ENCODE peak calls at places on chromosomes 13 and 19, in eight cellular contexts. J, Y, H, K, R, T, S and G are unnamed samples.
A peak's percentile ranks its signal among the peaks of the same experiment; 100 is the strongest.

GRCh38 chr13:69856331-69856730 is 251.3 kb upstream of the ATXN8OS start:
- DNase-seq in R (no peak), J (no peak), Y (no peak), H (no peak), K (no peak), T (no peak), S (no peak), G (no peak)

GRCh38 chr19:29806098-29806866 is 5.5 kb upstream of the CCNE1 start:
- DNase-seq in K (peak; percentile 26), J (peak; percentile 89), R (no peak), Y (no peak), T (peak; percentile 92), H (no peak), S (no peak), G (no peak)

GRCh38 chr13:70310720-70311119 is 202.5 kb upstream of the KLHL1 start:
- DNase-seq in S (no peak), K (peak; percentile 53), R (no peak), H (peak; percentile 4), T (no peak), Y (no peak), J (peak; percentile 23), G (no peak)

GRCh38 chr19:48975947-48976847 is 11.1 kb downstream of the FTL start:
- DNase-seq in K (peak; percentile 56), T (no peak), S (no peak), R (no peak), J (no peak), Y (no peak), H (no peak), G (no peak)

GRCh38 chr19:49688531-49689132 is 762 bp upstream of the ADM5 start:
- DNase-seq in Y (no peak), H (no peak), T (no peak), S (no peak), K (no peak), J (no peak), R (no peak), G (no peak)

GRCh38 chr13:32911506-32911905 is 104.7 kb upstream of the KL start:
- DNase-seq in S (no peak), K (peak; percentile 66), H (peak; percentile 18), Y (no peak), J (peak; percentile 57), R (peak; percentile 35), T (no peak), G (no peak)

GRCh38 chr13:29266743-29267142 is 328.7 kb downstream of the SLC7A1 start:
- DNase-seq in T (no peak), H (no peak), K (no peak), S (no peak), J (no peak), R (no peak), Y (no peak), G (no peak)

GRCh38 chr13:37446503-37446902 is 152.1 kb downstream of the POSTN start:
- DNase-seq in R (no peak), S (no peak), Y (no peak), T (no peak), K (no peak), J (no peak), H (peak; percentile 10), G (peak; percentile 88)

GRCh38 chr13:35016362-35017148 is 74.5 kb downstream of the NBEA start:
- DNase-seq in R (no peak), J (no peak), T (no peak), H (no peak), Y (no peak), S (no peak), K (no peak), G (no peak)

GRCh38 chr13:26967119-26968038 is 204.2 kb downstream of the USP12 start:
- DNase-seq in K (no peak), J (no peak), R (no peak), H (no peak), S (no peak), T (no peak), Y (peak; percentile 42), G (no peak)

GRCh38 chr13:112446347-112446861 is 70.2 kb downstream of the SPACA7 start:
- DNase-seq in T (no peak), S (peak; percentile 33), Y (no peak), R (no peak), H (no peak), K (peak; percentile 16), J (no peak), G (no peak)

GRCh38 chr19:3061214-3062161 is 807 bp downstream of the TLE5 start:
- DNase-seq in J (no peak), Y (no peak), K (peak; percentile 62), R (peak; percentile 84), S (peak; percentile 88), H (no peak), T (peak; percentile 51), G (no peak)
- TF ChIP-seq POLR2A in J (no peak), Y (no peak), K (no peak), R (no peak), S (peak; percentile 29), H (no peak), T (peak; percentile 31), G (no peak)

DNA sequence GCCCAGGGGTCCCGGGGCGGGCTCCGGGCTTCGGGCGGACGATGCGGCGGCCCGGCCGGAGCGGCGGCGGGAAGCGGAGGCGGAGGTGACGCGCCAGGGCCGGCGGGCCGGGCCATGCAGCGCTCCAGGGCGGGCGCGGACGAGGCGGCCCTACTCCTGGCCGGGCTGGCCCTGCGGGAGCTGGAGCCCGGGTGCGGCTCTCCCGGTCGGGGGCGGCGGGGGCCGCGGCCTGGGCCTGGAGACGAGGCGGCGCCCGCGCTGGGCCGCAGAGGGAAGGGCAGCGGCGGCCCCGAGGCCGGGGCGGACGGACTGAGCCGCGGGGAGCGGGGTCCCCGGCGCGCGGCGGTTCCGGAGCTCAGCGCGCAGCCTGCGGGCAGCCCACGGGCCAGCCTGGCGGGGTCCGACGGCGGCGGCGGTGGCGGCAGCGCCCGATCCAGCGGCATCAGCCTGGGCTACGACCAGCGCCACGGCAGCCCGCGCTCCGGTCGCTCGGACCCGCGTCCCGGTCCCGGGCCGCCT is 362 bp downstream of the WTIP start:
- DNase-seq in R (no peak), J (peak; percentile 73), H (peak; percentile 61), T (no peak), K (no peak), Y (no peak), S (peak; percentile 40), G (no peak)
- TF ChIP-seq POLR2A in R (no peak), J (peak; percentile 0), H (no peak), T (no peak), K (no peak), Y (no peak), S (no peak), G (no peak)

DNA sequence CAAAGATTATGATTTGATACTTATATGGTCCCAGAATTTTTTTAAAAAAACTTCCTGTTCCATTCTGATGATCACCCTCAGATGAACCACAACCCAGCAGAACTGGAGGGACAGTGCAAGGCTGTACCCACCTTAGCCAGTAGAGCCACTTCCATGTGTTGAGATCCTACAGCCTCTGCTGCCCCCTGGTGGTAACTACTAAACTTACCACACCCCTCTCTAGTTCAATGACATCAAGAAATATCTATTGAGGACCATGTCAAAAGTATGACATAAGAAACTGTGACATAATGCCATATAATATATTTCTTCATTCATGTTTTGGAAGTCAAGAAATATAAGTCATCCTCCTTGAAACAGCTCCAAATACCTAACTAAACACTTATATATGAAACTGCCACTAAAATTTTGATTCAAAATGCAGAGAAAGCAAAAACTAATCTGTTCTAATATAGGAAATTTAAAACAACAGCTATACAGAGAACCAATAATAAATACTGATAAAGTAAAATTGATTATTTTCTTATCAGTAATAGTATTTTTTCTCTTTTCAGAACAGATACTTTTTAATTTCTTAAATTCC is 412.6 kb downstream of the KCTD12 start:
- DNase-seq in H (peak; percentile 21), S (peak; percentile 87), T (peak; percentile 66), Y (peak; percentile 76), K (peak; percentile 82), J (peak; percentile 77), R (peak; percentile 17), G (peak; percentile 88)
- TF ChIP-seq POLR2A in H (no peak), S (no peak), T (no peak), Y (no peak), K (no peak), J (no peak), R (no peak), G (no peak)

GRCh38 chr19:46660601-46661019 is 372 bp downstream of the DACT3 start:
- DNase-seq in R (no peak), J (no peak), S (no peak), K (no peak), H (no peak), Y (no peak), T (no peak), G (no peak)
- TF ChIP-seq POLR2A in R (no peak), J (no peak), S (no peak), K (no peak), H (no peak), Y (no peak), T (peak; percentile 22), G (no peak)